ENCODE peak calls at places on chromosomes 11 and 22, in eight cellular contexts. G, F, A, U, S, E, Z and V are unnamed samples.

GRCh38 chr11:124623861-124624525 is 1.3 kb downstream of the TBRG1 start:
- DNase-seq in F (no peak), S (peak; percentile 7), U (no peak), E (no peak), A (no peak), Z (no peak), G (no peak), V (peak; percentile 39)

GRCh38 chr22:46813816-46814597 is 51.6 kb downstream of the TBC1D22A start:
- DNase-seq in S (peak; percentile 79), A (no peak), E (peak; percentile 57), F (no peak), Z (no peak), U (no peak), G (no peak), V (peak; percentile 77)

GRCh38 chr11:117870176-117870952 is 6.1 kb downstream of the FXYD6 start:
- DNase-seq in S (no peak), E (no peak), U (no peak), A (no peak), G (no peak), F (peak; percentile 91), Z (no peak), V (no peak)

GRCh38 chr11:56750190-56750589 is 1.7 kb upstream of the OR9G4 start:
- DNase-seq in S (no peak), G (no peak), U (no peak), F (no peak), E (no peak), A (no peak), Z (no peak), V (no peak)

GRCh38 chr11:125603207-125603606 is 10.6 kb downstream of the STT3A start:
- DNase-seq in S (no peak), U (no peak), G (no peak), Z (no peak), F (no peak), E (no peak), A (no peak), V (peak; percentile 45)

GRCh38 chr11:117395476-117395875 is 67.8 kb downstream of the CEP164 start:
- DNase-seq in F (no peak), E (peak; percentile 25), U (no peak), A (no peak), G (no peak), S (no peak), Z (no peak), V (no peak)

GRCh38 chr22:48333816-48334735 is 1493.6 kb downstream of the BRD1 start:
- DNase-seq in A (no peak), U (peak; percentile 41), E (no peak), Z (no peak), S (no peak), G (no peak), F (no peak), V (no peak)

GRCh38 chr22:45246060-45246985 is 5.6 kb upstream of the KIAA0930 start:
- DNase-seq in E (no peak), A (no peak), Z (peak; percentile 97), S (peak; percentile 97), U (no peak), G (no peak), F (no peak), V (peak; percentile 94)

GRCh38 chr22:31800065-31800464 is 46.2 kb downstream of the DEPDC5 start:
- DNase-seq in A (no peak), F (no peak), S (peak; percentile 64), G (no peak), Z (no peak), E (no peak), U (no peak), V (peak; percentile 84)

GRCh38 chr11:76232026-76232665 is 25.8 kb upstream of the WNT11 start:
- DNase-seq in E (no peak), F (no peak), A (no peak), S (no peak), G (no peak), Z (no peak), U (no peak), V (no peak)

GRCh38 chr11:104005234-104005855 is 31.1 kb upstream of the DDI1 start:
- DNase-seq in Z (no peak), G (no peak), F (no peak), S (peak; percentile 75), A (no peak), E (no peak), U (no peak), V (peak; percentile 62)

GRCh38 chr11:116792144-116792868 is 627 bp upstream of the APOA5 start:
- DNase-seq in A (no peak), Z (no peak), U (no peak), G (no peak), S (no peak), E (no peak), F (no peak), V (no peak)

GRCh38 chr11:39174228-39174627 is 2285.2 kb downstream of the LRRC4C start:
- DNase-seq in S (no peak), A (no peak), E (no peak), G (no peak), Z (no peak), F (no peak), U (no peak), V (no peak)

GRCh38 chr11:75288846-75289760 is 48.5 kb downstream of the TPBGL start:
- DNase-seq in E (no peak), G (no peak), A (no peak), Z (no peak), F (no peak), U (no peak), S (peak; percentile 45), V (no peak)

GRCh38 chr22:26800858-26801257 is 143.5 kb downstream of the MIAT start:
- DNase-seq in E (no peak), G (no peak), Z (no peak), U (no peak), A (no peak), F (no peak), S (peak; percentile 12), V (peak; percentile 27)

GRCh38 chr11:44207292-44207691 is 102.6 kb downstream of the ALX4 start:
- DNase-seq in G (no peak), A (no peak), S (no peak), Z (no peak), E (no peak), F (no peak), U (no peak), V (no peak)

GRCh38 chr11:126415128-126415527 is 59.6 kb downstream of the ST3GAL4 start:
- DNase-seq in Z (no peak), G (no peak), E (peak; percentile 93), F (no peak), S (no peak), A (no peak), U (peak; percentile 62), V (no peak)

GRCh38 chr11:83006877-83007330 is 64.8 kb downstream of the RAB30 start:
- DNase-seq in U (no peak), F (peak; percentile 82), Z (no peak), A (no peak), E (no peak), S (no peak), G (no peak), V (no peak)